ENCODE peak calls at places on chromosome 10, in four cellular contexts. X, H, K and I are unnamed samples.

GRCh38 chr10:80187465-80188409 is 17.6 kb downstream of the ANXA11 start:
- DNase-seq in H (peak; percentile 28), X (peak; percentile 81), K (peak; percentile 91), I (no peak)

GRCh38 chr10:12417341-12417740 is 68.0 kb downstream of the CAMK1D start:
- DNase-seq in X (no peak), K (peak; percentile 32), H (no peak), I (no peak)

GRCh38 chr10:104274762-104275721 is 6.1 kb downstream of the GSTO2 start:
- DNase-seq in H (peak; percentile 56), K (peak; percentile 68), X (no peak), I (no peak)

GRCh38 chr10:73126343-73126742 is 16.1 kb downstream of the NUDT13 start:
- DNase-seq in X (no peak), H (no peak), K (no peak), I (no peak)

GRCh38 chr10:73886085-73886529 is 11.8 kb upstream of the CAMK2G start:
- DNase-seq in K (peak; percentile 81), X (peak; percentile 52), H (peak; percentile 52), I (peak; percentile 36)

GRCh38 chr10:67955614-67956013 is 71.2 kb downstream of the SIRT1 start:
- DNase-seq in K (no peak), H (no peak), X (no peak), I (no peak)

GRCh38 chr10:4254101-4254994 is 469.3 kb upstream of the KLF6 start:
- DNase-seq in K (no peak), H (no peak), X (no peak), I (no peak)

GRCh38 chr10:75150656-75151055 is 39.2 kb downstream of the SAMD8 start:
- DNase-seq in K (no peak), H (no peak), X (no peak), I (no peak)

GRCh38 chr10:23158370-23158769 is 33.7 kb upstream of the PTF1A start:
- DNase-seq in K (peak; percentile 67), H (peak; percentile 21), X (peak; percentile 7), I (peak; percentile 1)

GRCh38 chr10:113177163-113177935 is 227.3 kb downstream of the TCF7L2 start:
- DNase-seq in X (no peak), H (no peak), K (no peak), I (no peak)

GRCh38 chr10:125398270-125398669 is 237.9 kb upstream of the CTBP2 start:
- DNase-seq in X (no peak), K (no peak), H (no peak), I (no peak)

GRCh38 chr10:84478155-84478554 is 149.8 kb downstream of the CCSER2 start:
- DNase-seq in K (no peak), H (no peak), X (no peak), I (no peak)

GRCh38 chr10:47037654-47038425 is 126.6 kb downstream of the PTPN20 start:
- DNase-seq in K (no peak), X (no peak), H (no peak), I (no peak)

GRCh38 chr10:132272061-132272766 is 35.5 kb downstream of the STK32C start:
- DNase-seq in K (no peak), H (no peak), X (no peak), I (no peak)

GRCh38 chr10:129860396-129860795 is 103.7 kb downstream of the EBF3 start:
- DNase-seq in H (no peak), K (no peak), X (no peak), I (no peak)

GRCh38 chr10:126659750-126660149 is 10.7 kb downstream of the C10orf90 start:
- DNase-seq in H (no peak), X (no peak), K (no peak), I (no peak)

GRCh38 chr10:17214991-17215781 is 12.9 kb upstream of the VIM start:
- DNase-seq in H (no peak), X (no peak), K (no peak), I (no peak)

GRCh38 chr10:35079763-35080162 is 10.4 kb downstream of the CUL2 start:
- DNase-seq in H (no peak), K (no peak), X (no peak), I (no peak)

GRCh38 chr10:30151581-30152389 is 92.4 kb upstream of the JCAD start:
- DNase-seq in K (no peak), H (no peak), X (no peak), I (no peak)

GRCh38 chr10:126598009-126598408 is 72.5 kb downstream of the C10orf90 start:
- DNase-seq in X (no peak), H (no peak), K (no peak), I (no peak)

GRCh38 chr10:110774069-110775021 is 97.4 kb upstream of the PDCD4 start:
- DNase-seq in H (no peak), X (no peak), K (no peak), I (no peak)

GRCh38 chr10:18437486-18437885 is 213.9 kb downstream of the NSUN6 start:
- DNase-seq in H (no peak), K (no peak), X (no peak), I (no peak)

GRCh38 chr10:117454502-117454901 is 79.3 kb upstream of the PDZD8 start:
- DNase-seq in K (no peak), H (no peak), X (no peak), I (no peak)

GRCh38 chr10:18753496-18753895 is 94.3 kb downstream of the ARL5B start:
- DNase-seq in K (no peak), X (no peak), H (no peak), I (no peak)

GRCh38 chr10:86105640-86106039 is 261.0 kb downstream of the GRID1 start:
- DNase-seq in H (no peak), K (no peak), X (no peak), I (no peak)

GRCh38 chr10:27794157-27794556 is 48.5 kb upstream of the MKX start:
- DNase-seq in X (no peak), K (no peak), H (no peak), I (no peak)

GRCh38 chr10:110893559-110894179 is 21.9 kb downstream of the PDCD4 start:
- DNase-seq in K (no peak), H (no peak), X (no peak), I (no peak)

GRCh38 chr10:26367771-26368170 is 70.4 kb upstream of the APBB1IP start:
- DNase-seq in X (no peak), H (peak; percentile 28), K (no peak), I (no peak)

GRCh38 chr10:48207853-48208252 is 66.6 kb downstream of the FRMPD2 start:
- DNase-seq in X (no peak), K (no peak), H (no peak), I (no peak)

GRCh38 chr10:98425511-98426352 is 10.8 kb upstream of the PYROXD2 start:
- DNase-seq in H (peak; percentile 28), K (peak; percentile 77), X (no peak), I (peak; percentile 3)

GRCh38 chr10:99612167-99612831 is 7.9 kb downstream of the SLC25A28 start:
- DNase-seq in H (no peak), X (no peak), K (peak; percentile 68), I (peak; percentile 8)

GRCh38 chr10:8392216-8392615 is 337.7 kb downstream of the GATA3 start:
- DNase-seq in X (no peak), K (no peak), H (no peak), I (no peak)

GRCh38 chr10:6665847-6666246 is 85.8 kb upstream of the PRKCQ start:
- DNase-seq in X (no peak), H (no peak), K (no peak), I (no peak)

GRCh38 chr10:75436896-75437295 is 5.5 kb downstream of the LRMDA start:
- DNase-seq in K (no peak), X (no peak), H (no peak), I (no peak)

GRCh38 chr10:102702742-102703141 is 11.5 kb downstream of the ARL3 start:
- DNase-seq in X (no peak), K (no peak), H (no peak), I (no peak)

GRCh38 chr10:95266674-95267095 is 24.1 kb downstream of the PDLIM1 start:
- DNase-seq in H (no peak), K (no peak), X (no peak), I (no peak)

GRCh38 chr10:125160856-125161569 is 650 bp upstream of the CTBP2 start:
- DNase-seq in H (no peak), K (peak; percentile 73), X (no peak), I (peak; percentile 76)

GRCh38 chr10:73871915-73872710 is 2.2 kb downstream of the CAMK2G start:
- DNase-seq in H (no peak), K (peak; percentile 84), X (no peak), I (no peak)

GRCh38 chr10:49310460-49310859 is 11.5 kb downstream of the C10orf71 start:
- DNase-seq in X (no peak), K (no peak), H (no peak), I (no peak)